ENCODE peak calls at places on chromosomes 16 and 17, in seven cellular contexts. One of them, this sample, is unnamed.

GRCh38 chr17:65228734-65229390 is 91.7 kb downstream of the RGS9 start:
- DNase-seq in GM20000: peak; percentile 70
- DNase-seq in right lobe of liver: no peak
- DNase-seq in BJ: peak; percentile 88
- DNase-seq in cardiac muscle cell: peak; percentile 93
- DNase-seq in HFF-Myc: peak; percentile 69
- DNase-seq in thoracic aorta: no peak
- DNase-seq in this sample: no peak

GRCh38 chr16:19386555-19386954 is 31.1 kb upstream of the TMC5 start:
- DNase-seq in GM20000: no peak
- DNase-seq in right lobe of liver: no peak
- DNase-seq in BJ: no peak
- DNase-seq in cardiac muscle cell: no peak
- DNase-seq in HFF-Myc: no peak
- DNase-seq in thoracic aorta: no peak
- DNase-seq in this sample: no peak

GRCh38 chr16:57618306-57619132 is 9.9 kb upstream of the ADGRG1 start:
- DNase-seq in GM20000: no peak
- DNase-seq in right lobe of liver: no peak
- DNase-seq in BJ: no peak
- DNase-seq in cardiac muscle cell: peak; percentile 33
- DNase-seq in HFF-Myc: no peak
- DNase-seq in thoracic aorta: no peak
- DNase-seq in this sample: no peak

GRCh38 chr17:38511126-38512108 is 83.2 kb downstream of the ARHGAP23 start:
- DNase-seq in GM20000: peak; percentile 14
- DNase-seq in right lobe of liver: no peak
- DNase-seq in BJ: peak; percentile 16
- DNase-seq in cardiac muscle cell: peak; percentile 51
- DNase-seq in HFF-Myc: no peak
- DNase-seq in thoracic aorta: no peak
- DNase-seq in this sample: peak; percentile 34

GRCh38 chr16:58402796-58403195 is 10.5 kb downstream of the GINS3 start:
- DNase-seq in GM20000: no peak
- DNase-seq in right lobe of liver: no peak
- DNase-seq in BJ: no peak
- DNase-seq in cardiac muscle cell: no peak
- DNase-seq in HFF-Myc: no peak
- DNase-seq in thoracic aorta: no peak
- DNase-seq in this sample: no peak

GRCh38 chr17:72053069-72053846 is 67.6 kb upstream of the SOX9 start:
- DNase-seq in GM20000: no peak
- DNase-seq in right lobe of liver: no peak
- DNase-seq in BJ: no peak
- DNase-seq in cardiac muscle cell: no peak
- DNase-seq in HFF-Myc: no peak
- DNase-seq in thoracic aorta: no peak
- DNase-seq in this sample: no peak

GRCh38 chr16:19116711-19117449 is 3.1 kb downstream of the ITPRIPL2 start:
- DNase-seq in GM20000: no peak
- DNase-seq in right lobe of liver: no peak
- DNase-seq in BJ: no peak
- DNase-seq in cardiac muscle cell: no peak
- DNase-seq in HFF-Myc: no peak
- DNase-seq in thoracic aorta: no peak
- DNase-seq in this sample: no peak

GRCh38 chr17:149897-150575 is 12.7 kb downstream of the SCGB1C2 start:
- DNase-seq in GM20000: no peak
- DNase-seq in right lobe of liver: peak; percentile 15
- DNase-seq in BJ: no peak
- DNase-seq in cardiac muscle cell: no peak
- DNase-seq in HFF-Myc: no peak
- DNase-seq in thoracic aorta: no peak
- DNase-seq in this sample: no peak

GRCh38 chr17:39950871-39951348 is 11.9 kb upstream of the GSDMA start:
- DNase-seq in GM20000: no peak
- DNase-seq in right lobe of liver: peak; percentile 65
- DNase-seq in BJ: no peak
- DNase-seq in cardiac muscle cell: peak; percentile 42
- DNase-seq in HFF-Myc: no peak
- DNase-seq in thoracic aorta: no peak
- DNase-seq in this sample: no peak

GRCh38 chr16:24883714-24884151 is 38.0 kb downstream of the SLC5A11 start:
- DNase-seq in GM20000: no peak
- DNase-seq in right lobe of liver: no peak
- DNase-seq in BJ: no peak
- DNase-seq in cardiac muscle cell: no peak
- DNase-seq in HFF-Myc: no peak
- DNase-seq in thoracic aorta: no peak
- DNase-seq in this sample: no peak

GRCh38 chr17:74754832-74755231 is 6.4 kb downstream of the NHERF1 start:
- DNase-seq in GM20000: no peak
- DNase-seq in right lobe of liver: no peak
- DNase-seq in BJ: no peak
- DNase-seq in cardiac muscle cell: no peak
- DNase-seq in HFF-Myc: no peak
- DNase-seq in thoracic aorta: no peak
- DNase-seq in this sample: no peak

GRCh38 chr17:60445144-60445543 is 22.9 kb downstream of the CHCT1 start:
- DNase-seq in GM20000: no peak
- DNase-seq in right lobe of liver: no peak
- DNase-seq in BJ: no peak
- DNase-seq in cardiac muscle cell: no peak
- DNase-seq in HFF-Myc: no peak
- DNase-seq in thoracic aorta: no peak
- DNase-seq in this sample: no peak

GRCh38 chr16:88634994-88635670 is 3.2 kb upstream of the IL17C start:
- DNase-seq in GM20000: no peak
- DNase-seq in right lobe of liver: no peak
- DNase-seq in BJ: no peak
- DNase-seq in cardiac muscle cell: no peak
- DNase-seq in HFF-Myc: no peak
- DNase-seq in thoracic aorta: no peak
- DNase-seq in this sample: no peak

GRCh38 chr16:88634141-88634993 is 4.0 kb upstream of the IL17C start:
- DNase-seq in GM20000: peak; percentile 89
- DNase-seq in right lobe of liver: no peak
- DNase-seq in BJ: no peak
- DNase-seq in cardiac muscle cell: peak; percentile 63
- DNase-seq in HFF-Myc: no peak
- DNase-seq in thoracic aorta: no peak
- DNase-seq in this sample: no peak

GRCh38 chr16:88631920-88632586 is 6.3 kb upstream of the IL17C start:
- DNase-seq in GM20000: no peak
- DNase-seq in right lobe of liver: peak; percentile 46
- DNase-seq in BJ: no peak
- DNase-seq in cardiac muscle cell: no peak
- DNase-seq in HFF-Myc: no peak
- DNase-seq in thoracic aorta: no peak
- DNase-seq in this sample: no peak

GRCh38 chr16:88632587-88632930 is 5.8 kb upstream of the IL17C start:
- DNase-seq in GM20000: no peak
- DNase-seq in right lobe of liver: peak; percentile 40
- DNase-seq in BJ: no peak
- DNase-seq in cardiac muscle cell: no peak
- DNase-seq in HFF-Myc: no peak
- DNase-seq in thoracic aorta: no peak
- DNase-seq in this sample: no peak

DNA sequence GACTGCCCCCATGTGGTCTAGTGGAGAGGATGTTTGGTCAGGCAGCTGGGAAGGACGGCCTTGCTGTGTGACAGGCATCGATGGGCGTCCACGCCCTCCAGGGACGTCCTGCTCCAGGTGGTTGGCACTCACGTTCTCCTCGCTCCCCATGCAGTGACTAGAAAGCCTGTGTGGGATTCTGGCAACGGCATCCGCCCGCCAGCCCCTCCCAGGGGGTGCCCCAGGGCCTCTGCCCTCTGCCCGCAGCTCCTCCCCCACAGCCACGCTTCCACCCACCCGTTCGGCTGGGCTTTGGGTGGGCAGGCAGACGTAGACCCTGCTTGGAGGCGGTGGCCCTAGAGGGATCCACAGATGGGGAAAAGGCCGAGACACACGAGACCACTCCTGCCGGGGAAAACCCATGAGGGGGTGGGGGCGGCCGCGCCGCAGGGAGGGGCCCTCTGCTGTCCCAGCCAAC is 4.7 kb upstream of the IL17C start:
- DNase-seq in GM20000: peak; percentile 88
- DNase-seq in right lobe of liver: no peak
- DNase-seq in BJ: no peak
- DNase-seq in cardiac muscle cell: peak; percentile 28
- DNase-seq in HFF-Myc: no peak
- DNase-seq in thoracic aorta: no peak
- DNase-seq in this sample: no peak
- TF ChIP-seq CTCF in GM20000: no peak
- TF ChIP-seq CTCF in right lobe of liver: no peak
- TF ChIP-seq CTCF in BJ: peak; percentile 34
- TF ChIP-seq CTCF in cardiac muscle cell: peak; percentile 30
- TF ChIP-seq CTCF in HFF-Myc: peak; percentile 22
- TF ChIP-seq CTCF in thoracic aorta: no peak
- TF ChIP-seq CTCF in this sample: peak; percentile 21

GRCh38 chr16:64047207-64047606 is 1074.7 kb downstream of the CDH11 start:
- DNase-seq in GM20000: no peak
- DNase-seq in right lobe of liver: no peak
- DNase-seq in BJ: no peak
- DNase-seq in cardiac muscle cell: no peak
- DNase-seq in HFF-Myc: no peak
- DNase-seq in thoracic aorta: no peak
- DNase-seq in this sample: no peak

GRCh38 chr16:64047878-64048277 is 1074.0 kb downstream of the CDH11 start:
- DNase-seq in GM20000: no peak
- DNase-seq in right lobe of liver: no peak
- DNase-seq in BJ: no peak
- DNase-seq in cardiac muscle cell: no peak
- DNase-seq in HFF-Myc: no peak
- DNase-seq in thoracic aorta: no peak
- DNase-seq in this sample: no peak

DNA sequence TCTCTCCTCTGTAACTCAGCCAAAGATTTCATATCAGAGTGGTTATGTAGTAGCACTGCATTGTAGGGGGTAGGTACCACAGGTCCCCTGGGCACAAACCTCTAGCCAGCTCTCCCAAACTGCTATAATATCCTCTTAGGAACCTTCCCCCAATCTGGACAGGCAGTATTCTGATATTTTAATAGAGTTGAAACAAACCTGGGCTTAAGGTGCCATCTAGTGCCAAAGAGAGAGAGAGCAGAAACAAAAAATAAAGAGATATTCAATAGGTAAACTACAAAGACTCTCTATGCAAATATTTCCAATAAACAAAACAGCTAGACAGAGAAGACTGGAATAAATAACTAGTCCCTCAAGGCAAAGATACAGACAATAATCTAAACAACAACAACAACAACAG is 1070.0 kb downstream of the CDH11 start:
- DNase-seq in GM20000: no peak
- DNase-seq in right lobe of liver: no peak
- DNase-seq in BJ: no peak
- DNase-seq in cardiac muscle cell: peak; percentile 38
- DNase-seq in HFF-Myc: peak; percentile 1
- DNase-seq in thoracic aorta: no peak
- DNase-seq in this sample: no peak
- TF ChIP-seq CTCF in GM20000: no peak
- TF ChIP-seq CTCF in right lobe of liver: peak; percentile 12
- TF ChIP-seq CTCF in BJ: peak; percentile 22
- TF ChIP-seq CTCF in cardiac muscle cell: peak; percentile 44
- TF ChIP-seq CTCF in HFF-Myc: peak; percentile 16
- TF ChIP-seq CTCF in thoracic aorta: no peak
- TF ChIP-seq CTCF in this sample: peak; percentile 13

DNA sequence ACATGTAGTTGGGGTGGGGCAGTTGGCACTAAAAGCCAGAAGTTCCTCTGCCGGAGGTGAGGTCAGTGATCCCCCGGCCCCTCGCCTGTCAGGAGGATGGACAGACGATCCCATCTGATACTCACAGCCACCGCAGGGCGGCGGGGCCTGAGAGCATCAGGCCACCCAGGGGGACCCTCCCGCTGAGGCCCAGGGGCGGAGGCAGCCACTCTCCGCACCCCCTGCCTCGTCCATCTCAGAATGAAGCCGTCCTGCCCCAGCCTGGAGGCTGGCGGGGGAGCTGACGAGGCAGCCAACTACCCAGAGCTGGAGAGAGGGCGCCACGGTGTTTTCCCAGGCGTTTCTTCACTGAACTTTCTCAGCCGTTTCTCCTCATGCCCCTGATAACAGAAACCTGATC is 22.6 kb downstream of the TPSD1 start:
- DNase-seq in GM20000: no peak
- DNase-seq in right lobe of liver: no peak
- DNase-seq in BJ: no peak
- DNase-seq in cardiac muscle cell: no peak
- DNase-seq in HFF-Myc: no peak
- DNase-seq in thoracic aorta: no peak
- DNase-seq in this sample: no peak
- TF ChIP-seq CTCF in GM20000: no peak
- TF ChIP-seq CTCF in right lobe of liver: no peak
- TF ChIP-seq CTCF in BJ: no peak
- TF ChIP-seq CTCF in cardiac muscle cell: no peak
- TF ChIP-seq CTCF in HFF-Myc: no peak
- TF ChIP-seq CTCF in thoracic aorta: no peak
- TF ChIP-seq CTCF in this sample: no peak

GRCh38 chr16:81600275-81600674 is 155.7 kb downstream of the CMIP start:
- DNase-seq in GM20000: no peak
- DNase-seq in right lobe of liver: no peak
- DNase-seq in BJ: no peak
- DNase-seq in cardiac muscle cell: peak; percentile 71
- DNase-seq in HFF-Myc: no peak
- DNase-seq in thoracic aorta: no peak
- DNase-seq in this sample: no peak

GRCh38 chr16:81597079-81597658 is 152.6 kb downstream of the CMIP start:
- DNase-seq in GM20000: no peak
- DNase-seq in right lobe of liver: no peak
- DNase-seq in BJ: no peak
- DNase-seq in cardiac muscle cell: no peak
- DNase-seq in HFF-Myc: no peak
- DNase-seq in thoracic aorta: no peak
- DNase-seq in this sample: no peak

GRCh38 chr16:81595676-81596292 is 151.2 kb downstream of the CMIP start:
- DNase-seq in GM20000: no peak
- DNase-seq in right lobe of liver: no peak
- DNase-seq in BJ: no peak
- DNase-seq in cardiac muscle cell: no peak
- DNase-seq in HFF-Myc: no peak
- DNase-seq in thoracic aorta: no peak
- DNase-seq in this sample: no peak

GRCh38 chr16:81599034-81599744 is 154.6 kb downstream of the CMIP start:
- DNase-seq in GM20000: no peak
- DNase-seq in right lobe of liver: no peak
- DNase-seq in BJ: no peak
- DNase-seq in cardiac muscle cell: no peak
- DNase-seq in HFF-Myc: no peak
- DNase-seq in thoracic aorta: no peak
- DNase-seq in this sample: no peak

DNA sequence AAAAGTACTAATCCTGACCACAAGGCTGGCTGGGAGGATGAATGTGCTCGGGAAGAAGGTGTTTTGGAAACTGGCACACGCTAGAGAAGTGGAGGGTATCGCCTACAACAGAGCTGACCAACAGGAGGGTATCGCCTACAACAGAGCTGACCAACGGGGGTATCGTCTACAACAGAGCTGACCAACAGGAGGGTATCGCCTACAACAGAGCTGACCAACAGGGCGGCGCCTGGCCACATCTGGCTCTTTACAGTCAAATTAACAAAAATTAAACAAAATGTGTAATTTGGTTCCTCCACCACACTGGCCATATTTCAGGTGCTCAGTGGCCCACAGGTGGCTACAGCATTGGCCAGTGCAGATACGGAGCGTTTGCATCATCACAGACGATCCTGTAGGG is 153.5 kb downstream of the CMIP start:
- DNase-seq in GM20000: no peak
- DNase-seq in right lobe of liver: no peak
- DNase-seq in BJ: no peak
- DNase-seq in cardiac muscle cell: no peak
- DNase-seq in HFF-Myc: no peak
- DNase-seq in thoracic aorta: no peak
- DNase-seq in this sample: no peak
- TF ChIP-seq CTCF in GM20000: no peak
- TF ChIP-seq CTCF in right lobe of liver: no peak
- TF ChIP-seq CTCF in BJ: no peak
- TF ChIP-seq CTCF in cardiac muscle cell: no peak
- TF ChIP-seq CTCF in HFF-Myc: peak; percentile 12
- TF ChIP-seq CTCF in thoracic aorta: no peak
- TF ChIP-seq CTCF in this sample: no peak

This sample was measured in AG09319.